ENCODE peak calls at places on chromosomes 6 and 20, in nine cellular contexts. D, Z, K, F, T, L, M, H and U are unnamed samples.

GRCh38 chr6:163415176-163415619 is 680 bp downstream of the QKI start:
- DNase-seq in D (peak; percentile 66), H (no peak), F (peak; percentile 91), T (no peak), K (no peak), L (no peak), Z (no peak), M (no peak), U (no peak)

GRCh38 chr6:157764346-157765068 is 58.5 kb upstream of the SNX9 start:
- DNase-seq in Z (peak; percentile 93), F (peak; percentile 88), D (peak; percentile 95), H (peak; percentile 21), L (no peak), T (peak; percentile 99), M (peak; percentile 78), K (peak; percentile 87), U (no peak)

GRCh38 chr6:158698876-158699440 is 49.1 kb downstream of the SYTL3 start:
- DNase-seq in F (peak; percentile 58), L (no peak), D (peak; percentile 48), K (no peak), T (no peak), H (no peak), M (no peak), Z (no peak), U (no peak)

GRCh38 chr6:84752118-84752850 is 12.1 kb downstream of the TBX18 start:
- DNase-seq in Z (no peak), K (no peak), F (no peak), H (no peak), L (no peak), D (no peak), M (no peak), T (no peak), U (no peak)

GRCh38 chr20:63696628-63697356 is at the start of gene TNFRSF6B:
- DNase-seq in M (no peak), K (peak; percentile 41), D (peak; percentile 62), Z (no peak), H (no peak), T (peak; percentile 45), L (no peak), F (peak; percentile 81), U (no peak)

GRCh38 chr6:134593887-134594286 is 276.0 kb upstream of the SGK1 start:
- DNase-seq in M (no peak), T (no peak), F (no peak), K (no peak), D (no peak), Z (no peak), L (no peak), H (no peak), U (no peak)

GRCh38 chr6:2684059-2684749 is 66.5 kb downstream of the MYLK4 start:
- DNase-seq in T (peak; percentile 6), L (no peak), F (no peak), Z (no peak), H (no peak), M (no peak), D (no peak), K (no peak), U (no peak)

GRCh38 chr6:21327326-21328140 is 266.0 kb upstream of the SOX4 start:
- DNase-seq in D (no peak), F (no peak), T (no peak), K (no peak), L (no peak), Z (no peak), H (no peak), M (no peak), U (no peak)

GRCh38 chr6:160348552-160349441 is 619 bp downstream of the SLC22A3 start:
- DNase-seq in H (no peak), L (no peak), M (peak; percentile 53), K (peak; percentile 39), Z (no peak), D (no peak), F (no peak), T (no peak), U (no peak)

GRCh38 chr20:50418890-50419642 is 91.1 kb upstream of the PTPN1 start:
- DNase-seq in T (no peak), H (no peak), K (no peak), L (no peak), F (no peak), M (peak; percentile 58), Z (no peak), D (peak; percentile 89), U (no peak)

DNA sequence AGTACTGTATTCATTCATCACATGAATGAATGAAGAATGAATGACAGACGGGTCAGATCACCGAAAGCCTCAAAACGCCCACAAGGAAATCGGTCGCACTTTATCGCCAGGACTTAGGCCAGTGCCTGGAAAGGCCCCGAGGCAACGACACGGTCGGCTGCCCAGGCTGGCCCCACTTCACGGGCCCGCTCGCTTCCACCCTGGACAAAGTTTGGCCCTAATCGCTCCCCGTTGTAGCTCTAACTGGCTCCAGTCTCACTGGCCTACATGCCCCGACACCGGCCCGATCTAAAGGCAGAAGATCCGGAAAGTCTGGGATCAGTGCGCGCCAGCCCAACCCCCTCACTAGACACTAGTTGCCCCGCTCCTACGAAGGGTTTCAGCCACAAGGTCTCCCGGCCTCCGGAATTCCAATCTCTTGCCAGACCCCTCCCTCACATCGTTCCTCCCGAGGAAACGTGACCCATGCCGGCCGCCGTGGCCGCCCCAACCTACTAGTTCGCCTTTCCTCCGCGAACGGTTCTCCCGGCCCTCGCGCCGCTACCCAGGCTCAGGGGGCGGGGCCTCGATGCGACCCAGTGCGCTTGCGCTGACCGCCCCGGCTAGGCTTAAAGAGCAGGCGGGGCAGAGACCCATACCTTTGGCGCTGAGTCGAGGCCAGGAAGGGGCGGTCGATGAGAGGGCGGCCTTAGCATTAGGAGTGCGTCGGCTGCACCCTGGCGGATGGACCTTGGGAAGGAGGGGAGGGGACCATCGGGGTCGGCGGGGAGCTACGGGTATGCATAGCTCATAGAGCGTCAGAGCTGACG is at the start of the genes GSS and MYH7B:
- DNase-seq in K (peak; percentile 97), M (peak; percentile 100), Z (peak; percentile 96), H (peak; percentile 67), T (peak; percentile 99), D (peak; percentile 98), F (peak; percentile 99), L (peak; percentile 98), U (peak; percentile 99)
- TF ChIP-seq POLR2A in K (peak; percentile 75), M (peak; percentile 47), Z (peak; percentile 72), H (peak; percentile 89), T (peak; percentile 56), D (peak; percentile 73), F (peak; percentile 67), L (peak; percentile 74), U (peak; percentile 73)

GRCh38 chr6:29847871-29848630 is 20.4 kb downstream of the HLA-G start:
- DNase-seq in K (peak; percentile 68), Z (peak; percentile 47), H (no peak), F (peak; percentile 94), T (peak; percentile 57), L (no peak), D (peak; percentile 87), M (peak; percentile 88), U (no peak)
- TF ChIP-seq POLR2A in K (no peak), Z (no peak), H (no peak), F (no peak), T (no peak), L (no peak), D (no peak), M (no peak), U (no peak)

DNA sequence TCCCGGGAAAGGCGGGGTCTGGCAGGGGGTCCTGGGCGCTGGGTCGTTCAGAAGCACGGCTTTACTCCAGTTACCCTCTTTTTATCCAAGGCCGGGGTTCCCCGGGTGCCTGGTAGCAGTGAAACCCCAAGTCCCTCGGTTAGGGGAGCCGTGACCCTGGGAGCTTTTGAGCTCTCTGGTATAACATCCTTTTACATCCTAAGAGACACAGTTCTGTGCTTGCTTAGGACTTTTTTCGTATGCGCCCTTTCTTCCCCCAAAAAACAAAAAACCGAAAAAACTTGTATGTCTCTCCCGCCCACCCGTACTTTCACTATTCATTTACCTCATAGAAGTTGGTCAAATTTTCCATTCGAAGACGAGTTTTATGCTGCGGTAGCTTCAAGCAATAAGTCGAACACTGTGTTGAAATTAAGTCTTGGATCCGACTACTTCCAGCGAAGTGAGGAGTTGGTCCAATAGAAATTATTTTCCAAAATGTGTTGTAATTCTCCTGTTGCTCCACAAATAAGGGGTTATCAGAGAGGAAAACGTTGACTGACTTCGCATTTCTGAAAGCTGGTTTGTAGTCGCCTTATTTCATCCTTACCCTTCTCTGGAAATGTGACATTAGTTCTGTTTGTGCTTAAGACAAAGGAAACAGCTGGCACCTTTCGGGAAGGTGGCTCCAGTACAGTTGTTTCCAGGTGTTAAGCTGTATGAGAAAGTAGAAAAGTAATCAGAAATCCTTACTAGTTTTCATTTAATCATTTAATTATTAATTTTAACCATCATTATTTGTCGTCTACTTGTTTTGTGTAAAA is 842 bp upstream of the MAN1A1 start:
- DNase-seq in Z (no peak), D (no peak), F (no peak), M (no peak), T (peak; percentile 66), H (no peak), L (no peak), K (peak; percentile 50), U (no peak)
- TF ChIP-seq POLR2A in Z (peak; percentile 27), D (no peak), F (no peak), M (no peak), T (no peak), H (no peak), L (no peak), K (no peak), U (no peak)

GRCh38 chr6:26521485-26522391 is 16.4 kb upstream of the HMGN4 start:
- DNase-seq in Z (peak; percentile 64), M (peak; percentile 75), L (no peak), K (peak; percentile 85), T (peak; percentile 74), F (peak; percentile 97), D (peak; percentile 92), H (peak; percentile 21), U (peak; percentile 93)
- TF ChIP-seq POLR2A in Z (peak; percentile 45), M (no peak), L (peak; percentile 13), K (peak; percentile 45), T (no peak), F (peak; percentile 46), D (peak; percentile 45), H (no peak), U (no peak)